ENCODE peak calls at places on chromosomes 2 and 18, in four cellular contexts. N is GOT3, H is SHP77, P is stromal cell of bone marrow. K is an unnamed sample.

GRCh38 chr2:237090906-237091305 is 5.2 kb downstream of the COPS8 start:
- DNase-seq in N (no peak), H (no peak), P (no peak), K (no peak)

GRCh38 chr18:3998698-3999333 is 456.3 kb downstream of the DLGAP1 start:
- DNase-seq in N (no peak), H (peak), P (peak), K (no peak)

GRCh38 chr2:58521803-58522602 is 280.9 kb upstream of the FANCL start:
- DNase-seq in N (no peak), H (peak), P (no peak), K (no peak)

GRCh38 chr18:12904012-12904516 is 20.0 kb upstream of the PTPN2 start:
- DNase-seq in N (no peak), H (no peak), P (no peak), K (no peak)

GRCh38 chr2:174438146-174438886 is 42.8 kb downstream of the SCRN3 start:
- DNase-seq in N (no peak), H (no peak), P (no peak), K (no peak)

GRCh38 chr2:190533968-190534309 is 583 bp downstream of the NEMP2 start:
- DNase-seq in N (no peak), H (peak), P (no peak), K (no peak)

GRCh38 chr18:55096261-55097026 is 137.2 kb upstream of the CCDC68 start:
- DNase-seq in N (no peak), H (peak), P (peak), K (peak)

GRCh38 chr2:46554381-46554780 is 75.0 kb downstream of the TMEM247 start:
- DNase-seq in N (no peak), H (no peak), P (no peak), K (no peak)